ENCODE peak calls at places on chromosomes 7 and 10, in seven cellular contexts. C, X, W, L, H, O and A are unnamed samples.

GRCh38 chr10:62805139-62806092 is 896 bp downstream of the ADO start:
- DNase-seq in C (peak), X (peak), W (peak), L (peak), H (peak), O (peak), A (peak)

GRCh38 chr7:78752554-78752953 is 700.9 kb downstream of the MAGI2 start:
- DNase-seq in C (no peak), X (no peak), W (no peak), L (no peak), H (no peak), O (no peak), A (no peak)

GRCh38 chr10:35577915-35578607 is 27.1 kb upstream of the GJD4 start:
- DNase-seq in C (no peak), X (no peak), W (no peak), L (no peak), H (no peak), O (no peak), A (no peak)

GRCh38 chr7:32616625-32617024 is 121.3 kb downstream of the AVL9 start:
- DNase-seq in C (no peak), X (peak), W (no peak), L (peak), H (no peak), O (peak), A (no peak)

GRCh38 chr10:59290448-59290847 is 71.9 kb downstream of the FAM13C start:
- DNase-seq in C (no peak), X (no peak), W (peak), L (no peak), H (no peak), O (no peak), A (no peak)

GRCh38 chr10:79102056-79102874 is 33.5 kb downstream of the ZMIZ1 start:
- DNase-seq in C (peak), X (peak), W (no peak), L (peak), H (no peak), O (no peak), A (peak)

GRCh38 chr10:124991872-124992271 is 49.9 kb downstream of the ZRANB1 start:
- DNase-seq in C (no peak), X (no peak), W (no peak), L (no peak), H (peak), O (no peak), A (no peak)

GRCh38 chr10:29535778-29536459 is 98.9 kb downstream of the SVIL start:
- DNase-seq in C (no peak), X (no peak), W (no peak), L (no peak), H (no peak), O (no peak), A (no peak)

GRCh38 chr7:101792051-101792651 is 25.3 kb upstream of the CUX1 start:
- DNase-seq in C (no peak), X (peak), W (no peak), L (peak), H (no peak), O (no peak), A (no peak)

DNA sequence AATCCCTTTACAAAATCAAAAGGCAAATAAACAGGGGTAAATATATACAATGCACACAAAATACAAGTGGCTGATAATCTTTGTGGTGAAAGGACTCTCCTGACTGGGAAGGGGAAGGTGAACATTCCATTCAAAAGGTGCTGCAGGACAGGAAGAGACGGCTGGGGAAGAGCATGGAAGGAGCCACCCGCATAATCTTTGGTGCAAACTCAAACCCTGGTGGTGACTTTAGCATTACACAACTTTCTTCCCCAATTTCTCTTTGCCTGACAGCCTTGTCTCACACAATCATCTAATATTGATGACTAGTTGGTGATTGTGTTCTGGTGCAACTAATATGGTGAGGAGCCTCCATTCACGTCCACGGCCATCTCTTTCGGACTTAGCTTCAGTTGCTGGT is 117.0 kb upstream of the EGFR start:
- DNase-seq in C (no peak), X (no peak), W (no peak), L (no peak), H (no peak), O (no peak), A (no peak)
- TF ChIP-seq CTCF in C (no peak), X (no peak), W (no peak), L (no peak), H (no peak), O (no peak), A (no peak)

DNA sequence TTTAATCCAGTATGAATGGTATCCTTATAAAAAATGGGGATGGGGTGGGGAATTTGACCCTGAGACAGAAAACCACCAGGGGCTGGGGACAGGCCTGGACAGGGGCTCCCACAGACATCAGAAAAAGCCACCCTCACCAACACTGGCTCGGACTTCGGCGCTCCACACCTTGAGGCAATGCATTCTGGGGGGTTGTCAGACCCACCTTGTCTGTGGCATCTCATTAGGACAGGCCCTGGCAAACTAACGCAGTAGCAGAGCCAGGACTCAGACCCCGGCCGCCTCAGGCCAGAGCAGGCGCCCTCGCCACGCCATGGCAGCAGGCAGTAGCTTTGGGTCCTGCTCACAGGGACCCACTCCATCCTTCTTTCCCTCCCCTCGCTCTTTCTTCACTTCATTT is 160.1 kb downstream of the CCDC3 start:
- DNase-seq in C (no peak), X (no peak), W (no peak), L (no peak), H (no peak), O (no peak), A (no peak)
- TF ChIP-seq CTCF in C (no peak), X (no peak), W (no peak), L (no peak), H (no peak), O (no peak), A (no peak)

GRCh38 chr10:89138755-89139154 is 68.4 kb downstream of the CH25H start:
- DNase-seq in C (no peak), X (no peak), W (no peak), L (no peak), H (no peak), O (no peak), A (no peak)

GRCh38 chr10:89129850-89130396 is 77.2 kb downstream of the CH25H start:
- DNase-seq in C (no peak), X (no peak), W (no peak), L (peak), H (no peak), O (no peak), A (no peak)

DNA sequence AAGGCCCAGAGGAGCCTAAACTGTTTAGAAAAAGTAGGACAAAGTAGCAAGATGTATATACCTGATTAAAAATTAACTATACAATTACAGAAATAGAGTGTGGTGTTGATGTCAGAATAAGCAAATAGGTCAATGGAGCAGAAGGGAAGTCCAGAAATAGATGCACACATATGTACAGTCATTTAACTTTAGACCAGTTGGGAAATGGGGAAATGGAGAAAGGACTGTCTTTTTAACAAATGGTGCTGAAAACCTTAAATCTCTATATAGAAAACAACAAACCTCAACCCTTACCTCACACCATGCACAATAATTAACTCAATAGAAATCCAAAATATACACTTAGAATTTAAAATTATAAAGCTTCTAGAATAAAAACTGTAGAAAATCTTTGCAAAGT is 72.2 kb downstream of the CH25H start:
- DNase-seq in C (no peak), X (no peak), W (no peak), L (no peak), H (no peak), O (no peak), A (no peak)
- TF ChIP-seq CTCF in C (no peak), X (no peak), W (no peak), L (no peak), H (no peak), O (no peak), A (no peak)

DNA sequence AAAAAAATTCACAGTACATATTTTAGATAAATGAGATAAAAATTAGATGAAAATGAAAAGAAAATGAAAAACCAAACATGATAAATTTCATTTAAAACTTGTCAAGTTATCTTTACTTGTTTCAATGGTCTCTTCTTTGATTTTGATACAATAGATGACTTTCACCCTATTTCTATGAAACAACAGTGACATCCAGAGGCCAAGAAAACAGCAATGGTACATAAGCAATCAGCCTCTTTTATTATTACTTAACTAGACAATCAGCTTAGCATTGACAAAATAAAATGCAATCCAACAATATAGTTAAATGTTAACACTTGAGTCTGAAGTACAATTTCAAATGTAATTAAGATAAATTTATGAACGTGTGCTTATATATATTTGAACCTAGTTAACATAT is 74.8 kb upstream of the GPR37 start:
- DNase-seq in C (no peak), X (no peak), W (no peak), L (no peak), H (no peak), O (no peak), A (no peak)
- TF ChIP-seq CTCF in C (peak), X (peak), W (peak), L (no peak), H (peak), O (no peak), A (no peak)